ENCODE peak calls at places on chromosomes 13 and 19, in six cellular contexts. One of them, this sample, is unnamed.
A peak's percentile ranks its signal among the peaks of the same experiment; 100 is the strongest.

GRCh38 chr13:41611385-41611784 is 154.0 kb downstream of the RGCC start:
- DNase-seq in T-cell: no peak
- DNase-seq in NCI-H460: no peak
- DNase-seq in stimulated activated CD4-positive, alpha-beta T cell treated with anti-CD3 and anti-CD28 coated beads, Interleukin-4, amount 100 ng/mL, for 24 hours: no peak
- DNase-seq in transverse colon: no peak
- DNase-seq in T-helper 1 cell: no peak
- DNase-seq in this sample: no peak

GRCh38 chr13:108877300-108877699 is 247.9 kb downstream of the MYO16 start:
- DNase-seq in T-cell: no peak
- DNase-seq in NCI-H460: no peak
- DNase-seq in stimulated activated CD4-positive, alpha-beta T cell treated with anti-CD3 and anti-CD28 coated beads, Interleukin-4, amount 100 ng/mL, for 24 hours: no peak
- DNase-seq in transverse colon: no peak
- DNase-seq in T-helper 1 cell: no peak
- DNase-seq in this sample: no peak

GRCh38 chr13:61810065-61810464 is 394.4 kb upstream of the PCDH20 start:
- DNase-seq in T-cell: no peak
- DNase-seq in NCI-H460: no peak
- DNase-seq in stimulated activated CD4-positive, alpha-beta T cell treated with anti-CD3 and anti-CD28 coated beads, Interleukin-4, amount 100 ng/mL, for 24 hours: no peak
- DNase-seq in transverse colon: no peak
- DNase-seq in T-helper 1 cell: no peak
- DNase-seq in this sample: no peak

GRCh38 chr19:52992109-52993004 is 21.4 kb upstream of the ERVV-1 start:
- DNase-seq in T-cell: peak; percentile 6
- DNase-seq in NCI-H460: no peak
- DNase-seq in stimulated activated CD4-positive, alpha-beta T cell treated with anti-CD3 and anti-CD28 coated beads, Interleukin-4, amount 100 ng/mL, for 24 hours: no peak
- DNase-seq in transverse colon: peak; percentile 37
- DNase-seq in T-helper 1 cell: no peak
- DNase-seq in this sample: no peak

GRCh38 chr19:46610851-46611770 is 10.0 kb downstream of the CALM3 start:
- DNase-seq in T-cell: no peak
- DNase-seq in NCI-H460: no peak
- DNase-seq in stimulated activated CD4-positive, alpha-beta T cell treated with anti-CD3 and anti-CD28 coated beads, Interleukin-4, amount 100 ng/mL, for 24 hours: peak; percentile 2
- DNase-seq in transverse colon: peak; percentile 15
- DNase-seq in T-helper 1 cell: no peak
- DNase-seq in this sample: no peak

GRCh38 chr19:24086974-24087595 is at the start of gene ZNF254:
- DNase-seq in T-cell: peak; percentile 60
- DNase-seq in NCI-H460: no peak
- DNase-seq in stimulated activated CD4-positive, alpha-beta T cell treated with anti-CD3 and anti-CD28 coated beads, Interleukin-4, amount 100 ng/mL, for 24 hours: peak; percentile 86
- DNase-seq in transverse colon: peak; percentile 89
- DNase-seq in T-helper 1 cell: peak; percentile 58
- DNase-seq in this sample: peak; percentile 91

GRCh38 chr13:78606471-78607408 is 3.4 kb upstream of the POU4F1 start:
- DNase-seq in T-cell: no peak
- DNase-seq in NCI-H460: no peak
- DNase-seq in stimulated activated CD4-positive, alpha-beta T cell treated with anti-CD3 and anti-CD28 coated beads, Interleukin-4, amount 100 ng/mL, for 24 hours: no peak
- DNase-seq in transverse colon: no peak
- DNase-seq in T-helper 1 cell: no peak
- DNase-seq in this sample: no peak

GRCh38 chr13:52377898-52378297 is 28.1 kb downstream of the THSD1 start:
- DNase-seq in T-cell: no peak
- DNase-seq in NCI-H460: no peak
- DNase-seq in stimulated activated CD4-positive, alpha-beta T cell treated with anti-CD3 and anti-CD28 coated beads, Interleukin-4, amount 100 ng/mL, for 24 hours: no peak
- DNase-seq in transverse colon: no peak
- DNase-seq in T-helper 1 cell: no peak
- DNase-seq in this sample: no peak

GRCh38 chr13:25756916-25757315 is 294.9 kb downstream of the SHISA2 start:
- DNase-seq in T-cell: no peak
- DNase-seq in NCI-H460: no peak
- DNase-seq in stimulated activated CD4-positive, alpha-beta T cell treated with anti-CD3 and anti-CD28 coated beads, Interleukin-4, amount 100 ng/mL, for 24 hours: no peak
- DNase-seq in transverse colon: no peak
- DNase-seq in T-helper 1 cell: no peak
- DNase-seq in this sample: no peak

GRCh38 chr13:37481005-37481857 is 117.3 kb downstream of the POSTN start:
- DNase-seq in T-cell: no peak
- DNase-seq in NCI-H460: no peak
- DNase-seq in stimulated activated CD4-positive, alpha-beta T cell treated with anti-CD3 and anti-CD28 coated beads, Interleukin-4, amount 100 ng/mL, for 24 hours: no peak
- DNase-seq in transverse colon: no peak
- DNase-seq in T-helper 1 cell: no peak
- DNase-seq in this sample: no peak

GRCh38 chr19:17721821-17722220 is 2.5 kb downstream of the MAP1S start:
- DNase-seq in T-cell: no peak
- DNase-seq in NCI-H460: no peak
- DNase-seq in stimulated activated CD4-positive, alpha-beta T cell treated with anti-CD3 and anti-CD28 coated beads, Interleukin-4, amount 100 ng/mL, for 24 hours: no peak
- DNase-seq in transverse colon: no peak
- DNase-seq in T-helper 1 cell: no peak
- DNase-seq in this sample: no peak

GRCh38 chr13:110397445-110397844 is 90.4 kb downstream of the COL4A2 start:
- DNase-seq in T-cell: no peak
- DNase-seq in NCI-H460: no peak
- DNase-seq in stimulated activated CD4-positive, alpha-beta T cell treated with anti-CD3 and anti-CD28 coated beads, Interleukin-4, amount 100 ng/mL, for 24 hours: no peak
- DNase-seq in transverse colon: no peak
- DNase-seq in T-helper 1 cell: no peak
- DNase-seq in this sample: no peak

GRCh38 chr19:7272856-7273578 is 21.2 kb downstream of the INSR start:
- DNase-seq in T-cell: no peak
- DNase-seq in NCI-H460: no peak
- DNase-seq in stimulated activated CD4-positive, alpha-beta T cell treated with anti-CD3 and anti-CD28 coated beads, Interleukin-4, amount 100 ng/mL, for 24 hours: no peak
- DNase-seq in transverse colon: no peak
- DNase-seq in T-helper 1 cell: no peak
- DNase-seq in this sample: no peak

GRCh38 chr13:99105160-99105559 is 95.5 kb upstream of the UBAC2 start:
- DNase-seq in T-cell: no peak
- DNase-seq in NCI-H460: no peak
- DNase-seq in stimulated activated CD4-positive, alpha-beta T cell treated with anti-CD3 and anti-CD28 coated beads, Interleukin-4, amount 100 ng/mL, for 24 hours: no peak
- DNase-seq in transverse colon: no peak
- DNase-seq in T-helper 1 cell: no peak
- DNase-seq in this sample: no peak

GRCh38 chr13:109835321-109835720 is 48.9 kb upstream of the IRS2 start:
- DNase-seq in T-cell: no peak
- DNase-seq in NCI-H460: no peak
- DNase-seq in stimulated activated CD4-positive, alpha-beta T cell treated with anti-CD3 and anti-CD28 coated beads, Interleukin-4, amount 100 ng/mL, for 24 hours: no peak
- DNase-seq in transverse colon: no peak
- DNase-seq in T-helper 1 cell: no peak
- DNase-seq in this sample: no peak

This sample was measured in left colon.